ENCODE peak calls at places on chromosomes 1 and 21, in four cellular contexts. D is CD8-positive, alpha-beta T cell; X is astrocyte; W is fibroblast of lung. Y is an unnamed sample.

GRCh38 chr1:9251501-9251900 is 16.9 kb downstream of the H6PD start:
- DNase-seq in D (no peak), X (no peak), W (no peak), Y (no peak)

GRCh38 chr1:9787702-9788101 is 36.1 kb downstream of the CLSTN1 start:
- DNase-seq in D (peak; percentile 51), X (no peak), W (no peak), Y (no peak)

GRCh38 chr1:200376521-200376920 is 33.3 kb downstream of the ZNF281 start:
- DNase-seq in D (no peak), X (no peak), W (no peak), Y (no peak)

GRCh38 chr1:27391511-27392095 is 819 bp upstream of the GPR3 start:
- DNase-seq in D (no peak), X (peak; percentile 56), W (peak; percentile 45), Y (peak; percentile 55)

GRCh38 chr21:41112740-41113692 is 54.9 kb upstream of the BACE2 start:
- DNase-seq in D (no peak), X (peak; percentile 99), W (peak; percentile 81), Y (peak; percentile 67)

GRCh38 chr1:12622506-12622905 is 4.5 kb upstream of the DHRS3 start:
- DNase-seq in D (no peak), X (no peak), W (no peak), Y (no peak)

GRCh38 chr1:173295391-173295790 is 88.3 kb upstream of the TNFSF4 start:
- DNase-seq in D (no peak), X (peak; percentile 40), W (no peak), Y (peak; percentile 21)

GRCh38 chr1:22876359-22877111 is 96.1 kb downstream of the LACTBL1 start:
- DNase-seq in D (no peak), X (peak; percentile 74), W (peak; percentile 44), Y (peak; percentile 77)

GRCh38 chr1:178267646-178268094 is 173.8 kb downstream of the RASAL2 start:
- DNase-seq in D (no peak), X (peak; percentile 57), W (no peak), Y (peak; percentile 53)

GRCh38 chr21:41817877-41818855 is 51.3 kb upstream of the RIPK4 start:
- DNase-seq in D (no peak), X (no peak), W (no peak), Y (no peak)

GRCh38 chr1:111151838-111152237 is 11.8 kb downstream of the CEPT1 start:
- DNase-seq in D (no peak), X (no peak), W (no peak), Y (no peak)

GRCh38 chr1:40861227-40862003 is 748 bp downstream of the CITED4 start:
- DNase-seq in D (peak; percentile 59), X (no peak), W (peak; percentile 48), Y (peak; percentile 63)

GRCh38 chr1:115099693-115100050 is 10.4 kb upstream of the TSPAN2 start:
- DNase-seq in D (no peak), X (peak; percentile 22), W (no peak), Y (no peak)

GRCh38 chr1:184691719-184692324 is 62.8 kb downstream of the EDEM3 start:
- DNase-seq in D (no peak), X (peak; percentile 46), W (peak; percentile 72), Y (peak; percentile 71)

GRCh38 chr21:45335151-45335760 is 47.6 kb upstream of the POFUT2 start:
- DNase-seq in D (no peak), X (no peak), W (no peak), Y (no peak)

GRCh38 chr1:42944207-42944928 is 14.3 kb downstream of the SLC2A1 start:
- DNase-seq in D (no peak), X (no peak), W (no peak), Y (no peak)

GRCh38 chr1:17594026-17594425 is 54.5 kb downstream of the ARHGEF10L start:
- DNase-seq in D (no peak), X (no peak), W (peak; percentile 22), Y (no peak)

GRCh38 chr1:177779325-177779965 is 190.4 kb downstream of the SEC16B start:
- DNase-seq in D (no peak), X (no peak), W (no peak), Y (no peak)

GRCh38 chr1:3373700-3374405 is 80.6 kb upstream of the ARHGEF16 start:
- DNase-seq in D (no peak), X (no peak), W (no peak), Y (no peak)

GRCh38 chr1:85397490-85398044 is 67.4 kb downstream of the DDAH1 start:
- DNase-seq in D (no peak), X (no peak), W (peak; percentile 34), Y (peak; percentile 61)

GRCh38 chr1:104132386-104132973 is 382.8 kb downstream of the AMY1C start:
- DNase-seq in D (no peak), X (no peak), W (peak; percentile 43), Y (peak; percentile 11)
- TF ChIP-seq CTCF in D (no peak), X (peak; percentile 37), W (peak; percentile 52), Y (peak; percentile 24)

GRCh38 chr1:25770541-25771245 is 29.3 kb upstream of the SELENON start:
- DNase-seq in D (no peak), X (no peak), W (no peak), Y (no peak)

GRCh38 chr1:25769625-25770024 is 30.4 kb upstream of the SELENON start:
- DNase-seq in D (no peak), X (no peak), W (no peak), Y (no peak)

GRCh38 chr1:25772692-25773245 is 27.2 kb upstream of the SELENON start:
- DNase-seq in D (no peak), X (no peak), W (no peak), Y (no peak)

GRCh38 chr1:25772164-25772563 is 27.8 kb upstream of the SELENON start:
- DNase-seq in D (no peak), X (no peak), W (no peak), Y (no peak)

GRCh38 chr1:25771246-25772114 is 28.5 kb upstream of the SELENON start:
- DNase-seq in D (peak; percentile 71), X (peak; percentile 36), W (no peak), Y (no peak)
- H3K4me3 ChIP-seq in D (no peak overlapping the region), X (no peak overlapping the region), W (no peak overlapping the region), Y (no peak overlapping the region)

GRCh38 chr1:234584431-234584805 is 25.6 kb downstream of the IRF2BP2 start:
- DNase-seq in D (no peak), X (no peak), W (no peak), Y (no peak)

GRCh38 chr1:234585333-234586055 is 24.5 kb downstream of the IRF2BP2 start:
- DNase-seq in D (no peak), X (peak; percentile 81), W (peak; percentile 41), Y (no peak)

GRCh38 chr1:234583755-234584430 is 26.1 kb downstream of the IRF2BP2 start:
- DNase-seq in D (no peak), X (no peak), W (no peak), Y (no peak)

GRCh38 chr1:234586304-234586703 is 23.7 kb downstream of the IRF2BP2 start:
- DNase-seq in D (no peak), X (no peak), W (no peak), Y (no peak)

DNA sequence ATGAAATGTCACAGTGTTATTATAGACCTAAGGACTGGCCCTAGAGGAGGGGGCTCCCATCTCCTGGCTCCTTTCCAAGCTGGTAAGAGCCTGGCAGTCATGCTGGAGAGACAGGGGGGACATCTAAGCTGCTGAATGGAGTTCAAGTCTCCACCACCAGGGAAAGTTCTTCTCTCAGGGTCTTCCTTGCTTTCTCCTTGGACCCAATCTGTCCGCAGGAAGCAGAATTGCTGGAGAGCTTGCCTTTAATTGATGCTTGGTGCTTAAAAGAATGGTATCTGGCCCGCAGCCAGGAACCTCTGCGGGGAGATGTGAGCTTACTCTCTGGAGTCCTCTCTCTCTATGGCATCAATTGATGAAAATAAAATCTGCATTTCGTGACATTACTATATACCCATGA is 25.1 kb downstream of the IRF2BP2 start:
- DNase-seq in D (no peak), X (peak; percentile 45), W (peak; percentile 23), Y (peak; percentile 49)
- TF ChIP-seq CTCF in D (no peak), X (no peak), W (no peak), Y (no peak)

GRCh38 chr1:51642739-51643142 is 25.8 kb downstream of the OSBPL9 start:
- DNase-seq in D (no peak), X (peak; percentile 93), W (peak; percentile 97), Y (peak; percentile 97)

GRCh38 chr1:51644533-51645197 is 27.8 kb downstream of the OSBPL9 start:
- DNase-seq in D (no peak), X (peak; percentile 88), W (peak; percentile 73), Y (peak; percentile 90)

GRCh38 chr1:51638350-51638749 is 21.5 kb downstream of the OSBPL9 start:
- DNase-seq in D (no peak), X (no peak), W (no peak), Y (no peak)

GRCh38 chr1:51639694-51640093 is 22.8 kb downstream of the OSBPL9 start:
- DNase-seq in D (no peak), X (no peak), W (no peak), Y (no peak)

GRCh38 chr1:51643362-51643761 is 26.5 kb downstream of the OSBPL9 start:
- DNase-seq in D (no peak), X (no peak), W (no peak), Y (no peak)
- H3K4me3 ChIP-seq in D (no peak overlapping the region), X (no peak overlapping the region), W (no peak overlapping the region), Y (no peak overlapping the region)

DNA sequence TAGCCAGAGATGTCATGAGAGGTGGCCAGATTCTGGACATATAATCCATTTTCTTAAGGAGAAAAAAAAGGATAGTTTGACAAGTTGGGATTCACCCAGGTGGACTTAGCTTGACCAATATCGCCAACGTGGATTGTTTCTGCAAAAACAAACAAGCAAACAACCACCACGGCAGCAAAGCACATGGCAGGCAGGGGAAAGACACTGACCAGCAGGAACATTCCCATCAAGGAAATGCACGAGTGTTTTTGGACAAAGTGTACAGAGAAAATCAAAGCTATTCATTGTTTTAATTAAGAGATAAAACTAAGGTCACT is 9.1 kb upstream of the PLA2G2C start:
- DNase-seq in D (no peak), X (no peak), W (no peak), Y (no peak)
- TF ChIP-seq CTCF in D (peak; percentile 15), X (no peak), W (no peak), Y (no peak)

DNA sequence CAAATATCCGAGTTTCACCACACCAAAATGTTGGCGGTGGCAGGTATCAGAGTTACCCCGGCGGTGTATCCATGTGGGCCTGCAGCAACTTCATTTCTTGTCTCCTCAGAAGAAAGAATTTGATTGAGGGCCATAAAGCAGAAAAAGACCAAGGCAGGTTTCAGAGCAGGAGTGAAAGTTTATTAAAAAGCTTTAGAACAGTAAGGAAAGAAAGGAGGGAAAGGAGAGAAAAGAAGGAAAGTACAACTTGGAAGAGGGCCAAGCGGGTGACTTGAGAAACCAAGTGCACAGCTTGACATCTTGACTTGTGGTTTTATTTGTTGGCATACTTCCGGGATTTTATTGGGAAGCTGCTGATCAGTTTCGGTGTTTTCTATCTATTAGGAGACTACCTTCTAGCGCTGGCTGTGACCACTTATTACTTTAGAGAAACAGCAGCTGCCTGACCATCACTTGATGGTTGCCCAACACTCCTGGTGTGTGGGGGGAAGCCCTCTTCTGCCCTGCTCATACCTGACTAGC is 75.5 kb upstream of the RAB3GAP2 start:
- DNase-seq in D (no peak), X (no peak), W (no peak), Y (no peak)
- H3K4me3 ChIP-seq in D (no peak overlapping the region), X (no peak overlapping the region), W (no peak overlapping the region), Y (no peak overlapping the region)

Y was measured in choroid plexus epithelial cell.